ENCODE peak calls at places on chromosomes 5 and 9, in four cellular contexts. C is A673, T is tibial artery, G is heart right ventricle. K is an unnamed sample.
A peak's percentile ranks its signal among the peaks of the same experiment; 100 is the strongest.

GRCh38 chr5:130189961-130190360 is 285.7 kb downstream of the CHSY3 start:
- DNase-seq in G (no peak), T (no peak), C (no peak), K (no peak)

GRCh38 chr5:13878357-13878756 is 66.1 kb downstream of the DNAH5 start:
- DNase-seq in C (no peak), G (no peak), T (no peak), K (no peak)

GRCh38 chr5:167892352-167893115 is 398.9 kb upstream of the WWC1 start:
- DNase-seq in T (no peak), G (no peak), C (no peak), K (no peak)

GRCh38 chr5:73431204-73431851 is 17.2 kb downstream of the FOXD1 start:
- DNase-seq in C (no peak), G (no peak), T (no peak), K (no peak)

GRCh38 chr5:134026521-134027202 is 21.9 kb upstream of the VDAC1 start:
- DNase-seq in G (no peak), T (peak; percentile 42), C (peak; percentile 81), K (no peak)

GRCh38 chr9:89047667-89048066 is 56.4 kb downstream of the S1PR3 start:
- DNase-seq in G (no peak), T (no peak), C (no peak), K (no peak)

GRCh38 chr5:1800470-1801060 is 642 bp upstream of the NDUFS6 start:
- DNase-seq in G (no peak), T (peak; percentile 70), C (peak; percentile 42), K (no peak)

GRCh38 chr5:80191991-80192398 is 63.9 kb downstream of the SERINC5 start:
- DNase-seq in T (no peak), G (peak; percentile 58), C (no peak), K (no peak)

GRCh38 chr5:14829396-14829795 is 42.2 kb downstream of the ANKH start:
- DNase-seq in C (no peak), T (no peak), G (no peak), K (no peak)

GRCh38 chr5:76513486-76513885 is 109.7 kb downstream of the F2RL2 start:
- DNase-seq in G (no peak), T (no peak), C (no peak), K (no peak)

GRCh38 chr5:149486726-149487635 is 64.3 kb downstream of the CSNK1A1 start:
- DNase-seq in G (no peak), C (no peak), T (no peak), K (no peak)

GRCh38 chr5:133977161-133977787 is 8.8 kb upstream of the C5orf15 start:
- DNase-seq in T (no peak), C (no peak), G (no peak), K (no peak)

GRCh38 chr5:72021651-72022357 is 85.5 kb upstream of the MAP1B start:
- DNase-seq in T (no peak), G (no peak), C (no peak), K (no peak)

GRCh38 chr9:77887660-77888059 is 144.0 kb downstream of the GNAQ start:
- DNase-seq in G (no peak), C (no peak), T (no peak), K (no peak)

GRCh38 chr5:167489202-167489601 is 802.2 kb upstream of the WWC1 start:
- DNase-seq in C (no peak), T (no peak), G (no peak), K (no peak)

GRCh38 chr9:111632051-111632450 is 917 bp downstream of the DNAJC25 start:
- DNase-seq in C (no peak), T (no peak), G (no peak), K (no peak)

GRCh38 chr5:155625897-155626543 is 612.5 kb downstream of the KIF4B start:
- DNase-seq in C (no peak), G (no peak), T (no peak), K (no peak)

GRCh38 chr5:61991861-61992260 is 314.1 kb upstream of the KIF2A start:
- DNase-seq in T (no peak), C (no peak), G (no peak), K (no peak)

GRCh38 chr9:112861638-112862555 is 28.8 kb downstream of the SLC46A2 start:
- DNase-seq in T (peak; percentile 76), C (no peak), G (peak; percentile 30), K (no peak)

GRCh38 chr9:6805532-6805931 is 47.8 kb downstream of the KDM4C start:
- DNase-seq in G (peak; percentile 50), T (no peak), C (no peak), K (peak; percentile 8)

GRCh38 chr5:171137768-171138540 is 171.1 kb upstream of the TLX3 start:
- DNase-seq in T (no peak), G (no peak), C (no peak), K (no peak)

GRCh38 chr9:35733109-35733541 is 659 bp downstream of the CREB3 start:
- DNase-seq in G (no peak), C (peak; percentile 72), T (no peak), K (no peak)

GRCh38 chr9:95067057-95067456 is 250.5 kb downstream of the FANCC start:
- DNase-seq in T (no peak), G (no peak), C (no peak), K (no peak)

GRCh38 chr5:142235050-142235797 is 89.6 kb downstream of the SPRY4 start:
- DNase-seq in G (no peak), T (peak; percentile 39), C (peak; percentile 50), K (no peak)

GRCh38 chr9:79134654-79135053 is 437.1 kb upstream of the TLE4 start:
- DNase-seq in T (no peak), G (no peak), C (peak; percentile 56), K (no peak)

GRCh38 chr9:35001803-35002502 is 12.4 kb downstream of the DNAJB5 start:
- DNase-seq in T (no peak), C (no peak), G (no peak), K (no peak)

GRCh38 chr9:137786511-137786920 is 91.1 kb upstream of the CACNA1B start:
- DNase-seq in T (no peak), C (no peak), G (no peak), K (no peak)

GRCh38 chr5:16552666-16553343 is 64.0 kb downstream of the RETREG1 start:
- DNase-seq in T (peak; percentile 80), C (peak; percentile 79), G (peak; percentile 75), K (no peak)

GRCh38 chr5:178227138-178227659 is 5.4 kb downstream of the PHYKPL start:
- DNase-seq in G (no peak), T (no peak), C (no peak), K (no peak)

GRCh38 chr5:73591102-73591695 is 25.7 kb downstream of the UTP15 start:
- DNase-seq in T (no peak), C (peak; percentile 84), G (peak; percentile 68), K (peak; percentile 26)

GRCh38 chr5:176341325-176342198 is 20.0 kb downstream of the KIAA1191 start:
- DNase-seq in G (no peak), C (no peak), T (no peak), K (no peak)

GRCh38 chr9:134892221-134892620 is 11.6 kb downstream of the FCN2 start:
- DNase-seq in C (no peak), G (no peak), T (peak; percentile 56), K (no peak)

GRCh38 chr5:105956456-105957177 is 1714.1 kb downstream of the EFNA5 start:
- DNase-seq in G (no peak), T (no peak), C (no peak), K (no peak)

GRCh38 chr5:74371621-74372020 is 268.9 kb downstream of the ENC1 start:
- DNase-seq in G (no peak), T (no peak), C (no peak), K (no peak)

GRCh38 chr9:96419691-96419969 is 1.5 kb upstream of the ZNF367 start:
- DNase-seq in G (no peak), T (no peak), C (no peak), K (no peak)

GRCh38 chr9:96423322-96423984 is 5.3 kb upstream of the ZNF367 start:
- DNase-seq in T (no peak), G (no peak), C (no peak), K (no peak)

GRCh38 chr9:96418074-96418919 is at the start of gene ZNF367:
- DNase-seq in C (peak; percentile 99), T (peak; percentile 99), G (peak; percentile 98), K (peak; percentile 88)

GRCh38 chr9:96418920-96419690 is 935 bp upstream of the ZNF367 start:
- DNase-seq in T (peak; percentile 88), G (peak; percentile 74), C (peak; percentile 84), K (no peak)

DNA sequence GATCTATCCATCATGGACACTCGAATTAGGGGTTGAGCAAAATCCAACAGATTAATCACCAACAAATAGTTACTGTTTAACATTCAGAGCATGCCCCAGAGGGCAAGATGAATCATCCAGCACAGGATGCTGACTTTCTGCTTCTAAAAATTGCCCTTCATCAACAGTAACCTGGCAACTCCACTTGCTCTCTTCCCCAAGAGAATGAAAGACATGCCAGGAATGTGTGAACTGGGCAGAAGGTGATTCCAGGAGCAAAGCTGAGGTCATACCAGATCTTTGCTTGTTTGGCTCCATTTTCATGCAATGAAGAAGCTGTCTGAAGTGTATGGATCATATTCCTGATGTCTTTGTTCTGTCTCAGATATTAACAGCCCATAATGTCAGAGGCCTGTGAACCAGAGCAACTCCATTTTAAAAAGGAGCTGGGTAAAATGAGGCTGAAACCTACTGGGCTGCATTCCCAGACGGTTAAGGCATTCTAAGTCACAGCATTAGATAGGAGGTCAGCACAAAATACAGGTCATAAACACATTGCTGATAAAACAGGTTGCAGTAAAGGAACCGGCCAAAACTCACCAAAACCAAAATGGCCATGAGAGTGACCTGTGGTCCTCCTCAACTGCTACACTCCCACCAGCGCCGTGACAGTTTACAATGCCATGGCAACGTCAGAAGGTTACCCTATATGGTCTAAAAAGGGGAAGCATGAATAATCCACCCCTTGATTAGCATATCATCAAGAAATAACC is 2.5 kb upstream of the ZNF367 start:
- DNase-seq in C (peak; percentile 61), G (peak; percentile 67), T (peak; percentile 77), K (peak; percentile 89)
- H3K4me3 ChIP-seq in C (no peak overlapping the region), G (no peak overlapping the region), T (no peak overlapping the region), K (no peak overlapping the region)

DNA sequence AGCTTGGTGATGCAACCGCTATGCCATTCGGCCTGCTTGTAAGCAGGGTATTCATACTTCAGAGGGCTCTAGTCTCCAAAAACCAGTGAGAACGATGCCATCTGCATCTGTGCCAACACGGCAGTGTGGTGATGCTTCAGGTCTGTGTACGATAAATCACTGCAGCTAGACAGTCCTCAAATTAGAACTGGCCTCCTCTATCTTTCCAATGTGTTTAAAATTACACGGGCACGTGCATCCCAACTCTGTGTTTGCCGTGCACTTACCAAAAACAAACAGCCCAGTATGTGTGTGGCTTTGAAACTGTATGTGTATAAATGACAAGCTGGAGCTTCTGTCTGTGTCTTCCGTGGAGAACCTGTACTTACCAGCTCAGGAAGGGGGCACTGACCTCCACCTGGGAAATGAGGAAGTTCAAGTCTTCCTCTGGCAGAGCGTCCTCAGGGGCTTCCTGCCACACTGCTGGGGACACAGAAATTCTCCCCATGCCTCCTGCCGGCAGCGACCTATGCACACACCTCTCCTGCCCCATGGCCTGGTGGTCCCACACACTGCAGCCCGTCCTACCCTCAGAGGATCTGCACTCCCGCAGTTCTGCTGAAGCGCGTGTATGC is 12.3 kb downstream of the MED10 start:
- DNase-seq in T (no peak), G (no peak), C (no peak), K (no peak)
- TF ChIP-seq CTCF in T (no peak), G (no peak), C (no peak), K (no peak)

DNA sequence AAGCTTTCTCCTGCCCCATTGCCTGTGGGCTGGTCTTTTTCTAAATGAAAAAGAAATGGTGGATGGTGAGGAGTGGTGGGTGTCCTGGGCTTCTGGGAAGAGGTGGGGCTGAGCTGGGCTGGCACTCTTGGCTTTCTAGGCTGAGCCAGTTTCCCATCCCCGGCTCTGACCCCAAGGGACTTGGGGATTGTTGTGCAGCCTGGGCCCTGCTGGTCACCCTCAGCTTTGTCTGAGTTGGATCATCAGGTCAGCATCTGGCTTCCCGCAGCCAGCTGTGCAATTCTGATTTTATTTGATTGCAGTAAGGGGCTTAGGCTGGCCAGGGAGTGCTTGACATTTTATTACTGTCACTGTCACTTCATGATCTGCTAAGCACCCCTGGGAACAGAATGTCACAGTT is 25.3 kb downstream of the GLRA1 start:
- DNase-seq in T (no peak), G (no peak), C (no peak), K (no peak)
- H3K27me3 ChIP-seq in T (no peaks in the 10 kb centered on the region), G (no peaks in the 10 kb centered on the region), C (no peaks in the 10 kb centered on the region), K (no peaks in the 10 kb centered on the region)

GRCh38 chr5:67941750-67942450 is 273.7 kb upstream of the PIK3R1 start:
- DNase-seq in C (no peak), G (no peak), T (no peak), K (no peak)
- H3K4me3 ChIP-seq in C (no peak overlapping the region), G (no peak overlapping the region), T (no peak overlapping the region), K (no peak overlapping the region)

K was measured in BJ.